ENCODE peak calls at places on chromosome 16, in five cellular contexts. H is GM23248, W is GM12878, Q is fibroblast of lung, J is neural progenitor cell. O is an unnamed sample. For H3K4me1, the result is how much of the 10 kb centered on the place peaks cover.

GRCh38 chr16:88570691-88571092 is 489 bp downstream of the ZC3H18 start:
- DNase-seq in H (peak), W (no peak), Q (no peak), J (peak), O (peak)

GRCh38 chr16:89187337-89188063 is 12.8 kb downstream of the SLC22A31 start:
- DNase-seq in H (peak), W (no peak), Q (peak), J (peak), O (peak)

GRCh38 chr16:68490829-68491575 is 42.7 kb upstream of the SMPD3 start:
- DNase-seq in H (peak), W (no peak), Q (no peak), J (no peak), O (peak)

GRCh38 chr16:31093132-31093703 is 1.4 kb downstream of the VKORC1 start:
- DNase-seq in H (peak), W (no peak), Q (no peak), J (peak), O (no peak)

GRCh38 chr16:11560701-11561439 is 25.8 kb downstream of the LITAF start:
- DNase-seq in H (no peak), W (no peak), Q (peak), J (peak), O (no peak)

GRCh38 chr16:64751906-64752305 is 370.0 kb downstream of the CDH11 start:
- DNase-seq in H (peak), W (no peak), Q (peak), J (no peak), O (no peak)

GRCh38 chr16:30774367-30775130 is 12.4 kb downstream of the RNF40 start:
- DNase-seq in H (peak), W (no peak), Q (no peak), J (peak), O (no peak)

GRCh38 chr16:89417352-89417751 is 73.0 kb downstream of the ANKRD11 start:
- DNase-seq in H (no peak), W (no peak), Q (no peak), J (no peak), O (no peak)

GRCh38 chr16:26863971-26864370 is 202.8 kb upstream of the C16orf82 start:
- DNase-seq in H (no peak), W (no peak), Q (peak), J (no peak), O (no peak)

GRCh38 chr16:71356051-71356740 is 2.3 kb upstream of the CALB2 start:
- DNase-seq in H (no peak), W (no peak), Q (no peak), J (no peak), O (no peak)

GRCh38 chr16:48442379-48442778 is 57.2 kb upstream of the SIAH1 start:
- DNase-seq in H (no peak), W (no peak), Q (no peak), J (no peak), O (no peak)

GRCh38 chr16:56767018-56767417 is 37.1 kb downstream of the NUP93 start:
- DNase-seq in H (no peak), W (no peak), Q (no peak), J (no peak), O (no peak)

GRCh38 chr16:75247249-75247648 is 4.2 kb downstream of the BCAR1 start:
- DNase-seq in H (no peak), W (no peak), Q (no peak), J (no peak), O (no peak)

GRCh38 chr16:19771796-19772195 is 53.7 kb downstream of the IQCK start:
- DNase-seq in H (no peak), W (no peak), Q (no peak), J (no peak), O (no peak)

GRCh38 chr16:88510091-88510719 is 57.1 kb downstream of the ZFPM1 start:
- DNase-seq in H (no peak), W (no peak), Q (no peak), J (no peak), O (no peak)

GRCh38 chr16:53626161-53626560 is 77.5 kb downstream of the RPGRIP1L start:
- DNase-seq in H (no peak), W (no peak), Q (no peak), J (no peak), O (no peak)

GRCh38 chr16:11327277-11328171 is 17.7 kb upstream of the RMI2 start:
- DNase-seq in H (no peak), W (peak), Q (no peak), J (no peak), O (no peak)

GRCh38 chr16:65991149-65991701 is 375.3 kb upstream of the CDH5 start:
- DNase-seq in H (no peak), W (no peak), Q (no peak), J (peak), O (no peak)

GRCh38 chr16:52581530-52581929 is 34.6 kb upstream of the TOX3 start:
- DNase-seq in H (no peak), W (no peak), Q (no peak), J (no peak), O (no peak)

GRCh38 chr16:57473906-57474305 is 11.4 kb downstream of the POLR2C start:
- DNase-seq in H (no peak), W (no peak), Q (no peak), J (no peak), O (no peak)

GRCh38 chr16:86819523-86819887 is 241.2 kb downstream of the FOXL1 start:
- DNase-seq in H (peak), W (no peak), Q (peak), J (no peak), O (no peak)

GRCh38 chr16:30829130-30830071 is 42.4 kb upstream of the ZNF629 start:
- DNase-seq in H (no peak), W (no peak), Q (no peak), J (no peak), O (no peak)

DNA sequence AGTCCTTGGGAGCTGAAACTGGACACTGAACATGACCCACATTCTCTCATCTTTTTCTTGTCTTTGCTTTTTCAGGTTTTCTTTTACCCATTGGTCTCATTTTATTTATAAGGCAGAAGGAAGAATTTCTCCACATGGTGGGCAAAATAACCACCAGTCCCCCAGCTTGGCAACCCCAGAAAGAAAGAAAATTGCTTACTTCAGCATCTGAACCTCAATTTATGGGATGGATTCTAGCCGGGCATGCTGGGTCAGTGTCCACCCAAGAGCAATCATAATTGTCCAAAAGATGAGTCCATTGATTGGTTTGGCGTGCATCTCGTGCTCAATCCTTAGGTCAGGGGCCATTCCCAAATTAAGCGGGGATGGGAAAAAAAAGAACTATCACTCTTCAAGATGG is 163.7 kb downstream of the TMEM114 start:
- DNase-seq in H (no peak), W (no peak), Q (no peak), J (no peak), O (no peak)
- H3K9ac ChIP-seq in H (no peak), W (no peak), Q (no peak), J (no peak), O (no peak)

DNA sequence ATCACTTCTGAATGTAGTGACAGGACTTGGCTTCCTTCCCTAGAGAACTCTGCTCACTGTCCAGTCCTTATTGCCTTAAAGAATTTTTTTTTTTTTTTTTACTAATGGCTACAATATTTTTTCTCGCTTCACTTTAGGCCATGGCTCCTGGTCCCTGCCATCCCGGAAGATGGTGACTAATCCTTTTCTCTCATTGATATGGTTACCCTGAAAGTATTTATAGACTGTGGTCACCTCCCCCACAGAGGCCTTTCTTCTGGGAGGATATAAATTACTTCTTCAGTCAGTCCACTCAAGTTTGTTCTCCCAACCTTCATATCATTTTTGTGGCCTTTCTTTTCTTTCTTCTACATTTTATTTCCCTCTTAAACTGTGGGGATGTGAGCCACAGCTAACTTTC is 524.9 kb upstream of the PSMD7 start:
- DNase-seq in H (peak), W (no peak), Q (peak), J (no peak), O (no peak)
- H3K4me1 ChIP-seq in H (under half), W (under half), Q (under half), J (under half), O (under half)

DNA sequence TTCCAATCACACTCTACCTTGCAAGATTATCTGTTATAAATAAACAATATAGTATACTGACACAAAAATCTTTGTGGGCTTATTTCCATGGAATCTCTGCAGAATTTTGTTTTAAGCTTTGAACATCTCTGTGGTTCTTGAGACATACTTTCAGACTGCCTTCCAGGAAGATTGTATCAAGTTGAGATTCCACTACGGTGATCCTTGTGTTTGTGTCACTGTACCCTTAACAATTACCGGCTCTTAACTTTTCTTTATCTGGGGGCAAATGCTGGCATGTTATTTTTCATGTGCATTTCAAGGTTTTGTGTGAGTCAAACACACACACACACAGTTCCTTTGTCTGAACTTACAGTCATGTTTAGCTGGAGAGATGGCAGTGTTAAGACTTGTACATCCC is 472.7 kb upstream of the HSBP1 start:
- DNase-seq in H (no peak), W (no peak), Q (no peak), J (no peak), O (no peak)
- H3K4me3 ChIP-seq in H (no peak), W (no peak), Q (no peak), J (no peak), O (no peak)

GRCh38 chr16:85251225-85251760 is 139.0 kb upstream of the CIBAR2 start:
- DNase-seq in H (no peak), W (no peak), Q (no peak), J (no peak), O (no peak)
- H3K9ac ChIP-seq in H (no peak), W (no peak), Q (no peak), J (no peak), O (no peak)

O was measured in DND-41.